ENCODE peak calls at places on chromosomes 16 and 17, in four cellular contexts. N is IMR-90, U is endothelial cell of umbilical vein, C is GM23338. J is an unnamed sample.

GRCh38 chr16:80065565-80065964 is 465.0 kb upstream of the MAF start:
- DNase-seq in N (no peak), U (no peak), C (no peak), J (no peak)

GRCh38 chr17:7478276-7479138 is 924 bp downstream of the ZBTB4 start:
- DNase-seq in N (peak; percentile 18), U (peak; percentile 35), C (peak; percentile 72), J (peak; percentile 27)

GRCh38 chr17:866568-867087 is 84.5 kb downstream of the MRM3 start:
- DNase-seq in N (no peak), U (no peak), C (no peak), J (no peak)

GRCh38 chr17:30290696-30291570 is 811 bp downstream of the BLMH start:
- DNase-seq in N (peak; percentile 21), U (peak; percentile 57), C (peak; percentile 70), J (peak; percentile 35)

GRCh38 chr17:72749119-72749572 is 343.3 kb downstream of the SLC39A11 start:
- DNase-seq in N (no peak), U (no peak), C (no peak), J (no peak)

GRCh38 chr17:57701121-57701520 is 44.0 kb downstream of the CCDC182 start:
- DNase-seq in N (no peak), U (no peak), C (no peak), J (no peak)

GRCh38 chr17:43456661-43457361 is 27.0 kb upstream of the DHX8 start:
- DNase-seq in N (peak; percentile 44), U (peak; percentile 42), C (no peak), J (peak; percentile 71)

GRCh38 chr17:78595135-78595810 is 18.1 kb upstream of the DNAH17 start:
- DNase-seq in N (no peak), U (no peak), C (no peak), J (no peak)

GRCh38 chr17:2926019-2926650 is 129.9 kb downstream of the RAP1GAP2 start:
- DNase-seq in N (peak; percentile 57), U (no peak), C (no peak), J (peak; percentile 70)

GRCh38 chr17:82246040-82246364 is 17.2 kb downstream of the SLC16A3 start:
- DNase-seq in N (no peak), U (no peak), C (no peak), J (no peak)

GRCh38 chr16:12519986-12520385 is 283.7 kb downstream of the CPPED1 start:
- DNase-seq in N (no peak), U (no peak), C (no peak), J (no peak)

GRCh38 chr16:75011634-75012307 is 12.9 kb downstream of the ZNRF1 start:
- DNase-seq in N (peak; percentile 92), U (peak; percentile 89), C (no peak), J (peak; percentile 94)

GRCh38 chr16:53768593-53768992 is 64.6 kb downstream of the FTO start:
- DNase-seq in N (peak; percentile 87), U (no peak), C (no peak), J (peak; percentile 89)

GRCh38 chr17:1058423-1059130 is 61.6 kb downstream of the TIMM22 start:
- DNase-seq in N (peak; percentile 35), U (peak; percentile 65), C (peak; percentile 74), J (peak; percentile 32)

GRCh38 chr17:82452162-82452561 is 1.6 kb upstream of the CYBC1 start:
- DNase-seq in N (no peak), U (no peak), C (no peak), J (no peak)

GRCh38 chr16:67406628-67407027 is 9.6 kb downstream of the ZDHHC1 start:
- DNase-seq in N (peak; percentile 91), U (peak; percentile 75), C (no peak), J (peak; percentile 68)

GRCh38 chr17:4896332-4897197 is 2.8 kb upstream of the C17orf107 start:
- DNase-seq in N (no peak), U (no peak), C (no peak), J (no peak)

GRCh38 chr17:72594248-72594647 is 473.4 kb downstream of the SOX9 start:
- DNase-seq in N (no peak), U (no peak), C (peak; percentile 61), J (no peak)

GRCh38 chr16:66273644-66274334 is 92.7 kb upstream of the CDH5 start:
- DNase-seq in N (peak; percentile 54), U (no peak), C (peak; percentile 47), J (peak; percentile 35)

DNA sequence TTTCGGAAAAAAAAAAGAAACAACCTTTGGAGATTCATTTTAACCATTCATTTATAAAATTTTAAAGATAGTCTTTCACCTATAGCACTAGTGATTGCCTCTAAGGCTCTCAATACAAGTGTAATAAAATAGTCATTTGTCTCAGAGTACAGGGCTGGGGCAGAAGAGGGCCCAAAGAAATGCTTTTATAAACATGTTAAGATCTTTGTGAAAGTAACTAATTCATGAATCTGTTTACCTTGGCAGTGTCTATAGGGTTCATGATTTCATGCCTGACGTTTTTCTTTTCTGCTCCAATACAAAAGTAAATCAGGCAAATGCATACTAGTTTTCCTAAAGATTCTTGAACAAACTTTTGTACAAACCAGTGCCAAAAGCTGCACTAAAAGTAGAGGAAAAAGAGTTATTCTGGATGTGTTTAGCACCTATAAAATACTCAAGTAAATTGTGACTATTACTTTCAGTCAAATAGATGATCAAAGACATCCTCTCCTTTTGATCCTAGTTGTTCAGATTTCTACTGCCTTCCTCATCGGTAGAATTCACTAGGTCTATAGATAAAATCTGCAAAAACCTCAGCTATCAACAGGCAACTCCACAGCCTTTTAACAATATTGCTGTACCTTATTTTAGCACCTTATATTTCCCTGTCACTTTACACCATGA is 99.8 kb upstream of the MED13 start:
- DNase-seq in N (no peak), U (no peak), C (no peak), J (peak; percentile 6)
- H4K20me1 ChIP-seq in N (no peaks in the 10 kb centered on the region), U (no peaks in the 10 kb centered on the region), C (no peaks in the 10 kb centered on the region), J (no peaks in the 10 kb centered on the region)

GRCh38 chr16:3769013-3769412 is 51.7 kb upstream of the TRAP1 start:
- DNase-seq in N (no peak), U (no peak), C (no peak), J (no peak)

GRCh38 chr16:3764409-3764808 is 47.1 kb upstream of the TRAP1 start:
- DNase-seq in N (no peak), U (no peak), C (no peak), J (no peak)

GRCh38 chr16:3766177-3766576 is 48.9 kb upstream of the TRAP1 start:
- DNase-seq in N (no peak), U (no peak), C (no peak), J (no peak)

GRCh38 chr16:3769942-3770341 is 52.6 kb upstream of the TRAP1 start:
- DNase-seq in N (no peak), U (no peak), C (no peak), J (no peak)

GRCh38 chr16:3767333-3767977 is 50.1 kb upstream of the TRAP1 start:
- DNase-seq in N (no peak), U (no peak), C (no peak), J (no peak)
- H4K20me1 ChIP-seq in N (peaks cover 28% of the 10 kb centered on the region), U (no peaks in the 10 kb centered on the region), C (peaks cover 20% of the 10 kb centered on the region), J (no peaks in the 10 kb centered on the region)

GRCh38 chr16:50288920-50289319 is 22.6 kb downstream of the ADCY7 start:
- DNase-seq in N (no peak), U (no peak), C (no peak), J (peak; percentile 20)

GRCh38 chr16:50291719-50292565 is 25.6 kb downstream of the ADCY7 start:
- DNase-seq in N (no peak), U (no peak), C (no peak), J (no peak)

GRCh38 chr16:50292566-50292948 is 26.2 kb downstream of the ADCY7 start:
- DNase-seq in N (no peak), U (no peak), C (no peak), J (no peak)

GRCh38 chr16:50289950-50290764 is 23.8 kb downstream of the ADCY7 start:
- DNase-seq in N (no peak), U (no peak), C (no peak), J (no peak)

GRCh38 chr16:50290856-50291255 is 24.5 kb downstream of the ADCY7 start:
- DNase-seq in N (no peak), U (no peak), C (no peak), J (no peak)
- H4K20me1 ChIP-seq in N (no peaks in the 10 kb centered on the region), U (no peaks in the 10 kb centered on the region), C (no peaks in the 10 kb centered on the region), J (no peaks in the 10 kb centered on the region)

DNA sequence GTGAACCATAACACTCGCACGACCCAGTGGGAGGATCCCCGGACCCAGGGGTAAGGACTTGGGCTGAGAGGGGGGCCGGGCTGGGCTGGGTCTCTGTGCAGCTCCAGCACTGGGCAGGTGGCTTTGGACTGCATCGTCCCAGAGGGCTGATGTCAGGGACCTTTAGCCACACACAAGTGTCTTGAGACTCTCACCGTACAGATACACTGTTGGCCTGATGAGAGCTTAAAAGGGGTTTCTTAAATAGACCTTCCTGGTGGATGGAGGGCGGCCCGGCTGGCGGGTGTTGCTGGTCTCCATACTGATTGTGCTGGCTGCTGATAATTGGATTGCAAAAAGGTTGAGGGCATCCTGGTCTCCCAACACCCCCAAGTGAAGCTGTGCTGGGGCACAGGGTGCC is 21.7 kb upstream of the CLEC18A start:
- DNase-seq in N (no peak), U (no peak), C (no peak), J (no peak)
- H4K20me1 ChIP-seq in N (no peaks in the 10 kb centered on the region), U (no peaks in the 10 kb centered on the region), C (no peaks in the 10 kb centered on the region), J (no peaks in the 10 kb centered on the region)

GRCh38 chr16:88582912-88583575 is 12.8 kb downstream of the ZC3H18 start:
- DNase-seq in N (no peak), U (no peak), C (no peak), J (no peak)
- H4K20me1 ChIP-seq in N (peaks cover 77% of the 10 kb centered on the region), U (no peaks in the 10 kb centered on the region), C (peaks cover 58% of the 10 kb centered on the region), J (no peaks in the 10 kb centered on the region)

GRCh38 chr16:88922114-88922825 is 54.7 kb downstream of the CBFA2T3 start:
- DNase-seq in N (peak; percentile 39), U (peak; percentile 75), C (peak; percentile 57), J (peak; percentile 71)
- H4K20me1 ChIP-seq in N (no peaks in the 10 kb centered on the region), U (no peaks in the 10 kb centered on the region), C (no peaks in the 10 kb centered on the region), J (no peaks in the 10 kb centered on the region)

GRCh38 chr16:49635591-49636581 is 220.0 kb downstream of the ZNF423 start:
- DNase-seq in N (no peak), U (no peak), C (no peak), J (no peak)
- H4K20me1 ChIP-seq in N (peaks cover 7% of the 10 kb centered on the region), U (no peaks in the 10 kb centered on the region), C (no peaks in the 10 kb centered on the region), J (no peaks in the 10 kb centered on the region)

DNA sequence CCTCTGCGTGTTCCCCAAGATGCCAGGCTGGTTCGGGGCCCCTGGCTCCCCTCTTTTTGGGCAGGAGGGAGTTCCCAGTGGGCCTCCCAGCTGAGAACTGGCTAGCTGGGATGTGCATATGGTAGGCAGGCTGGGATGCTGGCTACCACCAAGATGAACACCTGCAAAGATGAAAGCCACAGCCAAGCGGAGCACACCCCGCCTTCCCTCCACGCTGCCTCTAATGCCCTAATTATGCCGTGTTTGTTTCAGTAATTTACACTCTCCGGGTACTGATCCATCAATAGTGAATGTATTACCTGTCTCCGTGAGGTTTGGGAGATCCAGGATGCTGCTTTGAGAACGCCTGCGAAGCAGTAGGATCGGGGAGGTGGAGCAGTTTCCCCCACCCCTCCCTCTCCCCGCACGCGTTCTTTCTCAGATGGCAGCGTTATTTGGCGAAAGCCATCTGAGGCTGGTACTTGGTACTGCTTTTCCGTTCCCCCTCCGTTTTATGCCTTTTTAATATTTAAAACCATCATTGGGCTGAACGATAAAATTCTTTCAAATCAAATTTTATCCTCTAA is 28.8 kb upstream of the GSE1 start:
- DNase-seq in N (no peak), U (no peak), C (no peak), J (no peak)
- H4K20me1 ChIP-seq in N (peaks cover 53% of the 10 kb centered on the region), U (no peaks in the 10 kb centered on the region), C (no peaks in the 10 kb centered on the region), J (no peaks in the 10 kb centered on the region)